ENCODE peak calls at places on chromosomes 4 and X, in five cellular contexts. M is Peyer's patch, X is IMR-90, L is heart left ventricle, G is breast epithelium. O is an unnamed sample.

GRCh38 chrX:53160297-53160983 is 64.6 kb downstream of the KDM5C start:
- DNase-seq in M (no peak), X (no peak), L (no peak), G (no peak), O (peak; percentile 25)

GRCh38 chr4:143358923-143359694 is 22.4 kb downstream of the GAB1 start:
- DNase-seq in M (peak; percentile 86), X (peak; percentile 93), L (no peak), G (no peak), O (no peak)

GRCh38 chr4:116453127-116453526 is 632.2 kb downstream of the TRAM1L1 start:
- DNase-seq in M (no peak), X (no peak), L (no peak), G (no peak), O (no peak)

GRCh38 chr4:52833941-52834525 is 28.1 kb upstream of the RASL11B start:
- DNase-seq in M (no peak), X (peak; percentile 25), L (no peak), G (no peak), O (no peak)

GRCh38 chr4:7000421-7001176 is 42.6 kb upstream of the TADA2B start:
- DNase-seq in M (no peak), X (no peak), L (no peak), G (no peak), O (no peak)

GRCh38 chrX:111040377-111041017 is 55.5 kb upstream of the PAK3 start:
- DNase-seq in M (no peak), X (peak; percentile 36), L (no peak), G (no peak), O (no peak)

GRCh38 chrX:9141496-9141895 is 107.6 kb upstream of the FAM9B start:
- DNase-seq in M (no peak), X (peak; percentile 85), L (no peak), G (no peak), O (no peak)

GRCh38 chr4:38765391-38765790 is 17.4 kb downstream of the TLR10 start:
- DNase-seq in M (no peak), X (peak; percentile 80), L (no peak), G (no peak), O (no peak)

GRCh38 chrX:100611951-100612350 is 24.7 kb downstream of the TSPAN6 start:
- DNase-seq in M (no peak), X (no peak), L (no peak), G (no peak), O (no peak)

GRCh38 chr4:5940470-5941203 is 47.8 kb upstream of the CRMP1 start:
- DNase-seq in M (no peak), X (peak; percentile 10), L (no peak), G (no peak), O (no peak)

GRCh38 chrX:34734383-34734782 is 77.3 kb upstream of the TMEM47 start:
- DNase-seq in M (no peak), X (peak; percentile 62), L (no peak), G (no peak), O (no peak)

GRCh38 chrX:136868283-136869055 is 12.1 kb downstream of the RBMX start:
- DNase-seq in M (no peak), X (no peak), L (no peak), G (no peak), O (no peak)
- TF ChIP-seq POLR2A in M (no peak), X (no peak), L (no peak), G (no peak), O (no peak)

GRCh38 chr4:119479180-119479814 is 149.3 kb downstream of the PDE5A start:
- DNase-seq in M (peak; percentile 50), X (no peak), L (no peak), G (no peak), O (no peak)
- TF ChIP-seq POLR2A in M (no peak), X (no peak), L (no peak), G (no peak), O (no peak)

DNA sequence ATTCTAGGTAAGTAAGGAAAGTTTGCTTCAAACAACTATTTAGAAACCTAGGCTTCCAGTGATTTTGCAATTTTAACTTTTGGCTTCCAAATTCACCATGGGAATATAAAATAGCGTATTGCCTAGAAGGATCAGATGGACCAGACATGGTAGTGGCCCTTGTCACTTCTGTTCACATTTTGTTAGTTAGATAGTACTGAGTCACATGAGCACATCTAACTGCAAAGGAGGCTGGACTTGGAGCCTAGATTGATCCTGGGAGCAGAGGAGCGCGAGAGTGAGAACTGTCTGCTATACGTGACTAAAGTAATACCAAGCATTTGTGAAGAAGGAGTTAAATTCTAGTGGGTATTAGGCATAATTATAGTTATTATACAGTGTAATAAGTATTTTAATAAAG is 102.4 kb downstream of the ARHGAP24 start:
- DNase-seq in M (no peak), X (no peak), L (no peak), G (no peak), O (no peak)
- TF ChIP-seq POLR2A in M (no peak), X (no peak), L (no peak), G (no peak), O (no peak)

GRCh38 chr4:2536193-2537010 is at the start of gene FAM193A:
- DNase-seq in M (peak; percentile 99), X (peak; percentile 100), L (peak; percentile 100), G (peak; percentile 99), O (peak; percentile 99)
- TF ChIP-seq POLR2A in M (no peak), X (peak; percentile 77), L (peak; percentile 73), G (no peak), O (peak; percentile 75)

DNA sequence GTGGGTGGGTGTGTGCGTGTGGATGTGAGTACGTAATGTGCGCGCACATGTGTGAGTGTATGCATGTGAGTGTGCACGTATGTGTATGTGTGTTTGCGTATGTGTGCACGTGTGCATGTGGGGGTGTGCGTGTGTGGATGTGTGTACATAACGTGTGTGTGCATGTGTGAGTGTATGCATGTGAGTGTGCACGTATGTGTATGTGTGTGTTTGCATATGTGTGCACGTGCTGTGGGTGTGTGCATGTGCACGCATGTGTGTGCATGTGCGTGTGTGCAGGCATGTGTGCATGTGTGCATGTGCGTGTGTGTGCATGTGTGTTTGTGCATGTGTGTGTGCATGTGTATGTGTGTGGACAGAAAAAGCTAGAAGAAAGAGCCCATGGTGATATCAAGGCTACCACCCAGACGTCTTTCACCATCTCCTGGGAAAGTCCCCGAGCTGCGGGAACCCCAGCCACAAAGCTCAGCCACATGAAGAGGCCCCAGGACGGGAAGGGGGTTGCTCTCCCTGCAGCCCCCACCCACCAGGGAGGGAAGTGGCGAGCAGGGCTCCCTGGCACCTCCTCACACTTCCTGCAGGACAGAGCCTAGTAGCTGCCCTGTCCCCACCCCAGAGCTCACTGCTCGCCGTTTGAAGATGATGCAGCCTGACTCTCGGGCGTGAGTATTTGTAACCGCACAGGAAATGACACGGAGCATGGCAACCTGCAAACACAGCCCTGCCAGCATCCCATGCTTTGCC is 108.3 kb downstream of the DCTD start:
- DNase-seq in M (no peak), X (peak; percentile 24), L (no peak), G (no peak), O (no peak)
- TF ChIP-seq POLR2A in M (no peak), X (no peak), L (no peak), G (no peak), O (no peak)

DNA sequence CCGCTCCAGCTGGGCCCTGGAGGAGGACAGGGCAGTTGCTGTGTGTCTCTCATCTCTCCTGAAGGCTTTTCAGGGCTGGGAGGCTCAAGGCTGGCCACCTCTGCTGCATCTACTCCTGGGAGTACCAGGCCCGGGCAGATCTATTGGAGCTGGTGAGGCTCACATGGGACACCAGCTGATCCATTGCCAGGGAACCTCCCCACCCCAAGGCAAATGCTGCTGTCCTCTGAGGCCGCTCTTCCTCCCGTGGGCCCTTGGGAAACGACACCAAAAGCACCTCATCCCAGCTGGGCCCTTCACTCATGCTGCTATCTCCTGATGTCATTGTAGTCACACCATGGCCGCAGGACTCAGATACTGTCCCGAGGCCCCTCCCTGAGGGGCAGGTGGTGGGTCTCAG is 3.6 kb downstream of the UBL4A start:
- DNase-seq in M (no peak), X (no peak), L (no peak), G (no peak), O (no peak)
- TF ChIP-seq POLR2A in M (no peak), X (no peak), L (no peak), G (no peak), O (no peak)

GRCh38 chr4:155376387-155377268 is at the start of gene MAP9:
- DNase-seq in M (peak; percentile 95), X (peak; percentile 93), L (peak; percentile 92), G (peak; percentile 81), O (peak; percentile 63)
- TF ChIP-seq POLR2A in M (no peak), X (no peak), L (no peak), G (no peak), O (no peak)

GRCh38 chr4:48985976-48986653 is at the start of gene CWH43:
- DNase-seq in M (no peak), X (no peak), L (no peak), G (no peak), O (no peak)
- TF ChIP-seq POLR2A in M (no peak), X (no peak), L (no peak), G (no peak), O (no peak)

GRCh38 chrX:139932901-139933796 is at the start of gene ATP11C:
- DNase-seq in M (peak; percentile 93), X (peak; percentile 83), L (peak; percentile 82), G (peak; percentile 76), O (peak; percentile 82)
- TF ChIP-seq POLR2A in M (peak; percentile 70), X (no peak), L (peak; percentile 59), G (no peak), O (peak; percentile 60)

O was measured in gastrocnemius medialis.